ENCODE peak calls at places on chromosomes 12 and 14, in six cellular contexts. M is fibroblast of the aortic adventitia, E is WERI-Rb-1, F is hepatocyte, Y is A673, L is adipocyte. G is an unnamed sample.

GRCh38 chr12:11875414-11875935 is 195.3 kb upstream of the BCL2L14 start:
- DNase-seq in L (no peak), M (peak; percentile 9), E (no peak), Y (peak; percentile 65), F (no peak), G (no peak)

GRCh38 chr12:100877776-100878175 is 83.2 kb downstream of the ANO4 start:
- DNase-seq in F (no peak), L (peak; percentile 5), E (no peak), M (no peak), Y (no peak), G (peak; percentile 7)

GRCh38 chr12:45315462-45315861 is 99.6 kb downstream of the ANO6 start:
- DNase-seq in M (no peak), F (no peak), L (no peak), E (no peak), Y (no peak), G (no peak)

GRCh38 chr14:32710351-32711102 is 228.2 kb upstream of the NPAS3 start:
- DNase-seq in L (no peak), F (no peak), M (peak; percentile 39), Y (no peak), E (no peak), G (peak; percentile 64)

GRCh38 chr12:41052441-41052840 is 135.7 kb upstream of the PDZRN4 start:
- DNase-seq in Y (no peak), L (no peak), E (no peak), F (no peak), M (no peak), G (no peak)

GRCh38 chr12:50017047-50017446 is 8.2 kb downstream of the RACGAP1 start:
- DNase-seq in Y (peak; percentile 65), E (no peak), F (peak; percentile 67), M (peak; percentile 95), L (peak; percentile 56), G (peak; percentile 95)

GRCh38 chr14:65179918-65180724 is 77.8 kb upstream of the MAX start:
- DNase-seq in E (no peak), F (no peak), M (peak; percentile 96), Y (no peak), L (peak; percentile 53), G (peak; percentile 87)

GRCh38 chr12:75471928-75472865 is 8.4 kb upstream of the GLIPR1 start:
- DNase-seq in Y (no peak), M (no peak), E (no peak), F (no peak), L (no peak), G (no peak)

GRCh38 chr14:102066041-102066451 is 20.8 kb downstream of the HSP90AA1 start:
- DNase-seq in Y (no peak), F (no peak), E (no peak), L (no peak), M (no peak), G (no peak)

GRCh38 chr14:22052795-22053194 is 379.2 kb upstream of the OR4E1 start:
- DNase-seq in E (no peak), Y (no peak), F (peak; percentile 14), M (no peak), L (no peak), G (no peak)

GRCh38 chr14:103301512-103302197 is 32.4 kb upstream of the EIF5 start:
- DNase-seq in M (no peak), L (no peak), Y (no peak), F (no peak), E (no peak), G (no peak)

GRCh38 chr12:18160901-18161300 is 70.9 kb upstream of the RERGL start:
- DNase-seq in Y (no peak), L (no peak), M (no peak), E (no peak), F (no peak), G (no peak)

GRCh38 chr12:18165422-18165871 is 75.5 kb upstream of the RERGL start:
- DNase-seq in L (peak; percentile 66), F (peak; percentile 15), Y (no peak), M (peak; percentile 55), E (no peak), G (peak; percentile 81)

GRCh38 chr12:18171571-18171970 is 81.6 kb upstream of the RERGL start:
- DNase-seq in Y (no peak), L (peak; percentile 37), E (no peak), F (no peak), M (peak; percentile 55), G (peak; percentile 23)

GRCh38 chr12:18165889-18166288 is 75.9 kb upstream of the RERGL start:
- DNase-seq in Y (no peak), L (no peak), F (no peak), M (no peak), E (no peak), G (no peak)
- H3K4me3 ChIP-seq in Y (no peak overlapping the region), L (peak overlapping the region; percentile 65), F (no peak overlapping the region), M (no peak overlapping the region), E (no peak overlapping the region), G (no peak overlapping the region)

GRCh38 chr12:120262852-120263724 is 2.4 kb downstream of the PXN start:
- DNase-seq in F (no peak), Y (no peak), M (peak; percentile 47), L (peak; percentile 65), E (no peak), G (no peak)
- H3K4me3 ChIP-seq in F (peak overlapping the region; percentile 4), Y (peak overlapping the region; percentile 80), M (peak overlapping the region; percentile 87), L (peak overlapping the region; percentile 93), E (no peak overlapping the region), G (peak overlapping the region; percentile 88)

GRCh38 chr12:13097526-13097925 is 5.9 kb downstream of the GSG1 start:
- DNase-seq in M (peak; percentile 76), Y (peak; percentile 11), E (no peak), L (peak; percentile 37), F (no peak), G (no peak)
- H3K4me3 ChIP-seq in M (peak overlapping the region; percentile 52), Y (peak overlapping the region; percentile 4), E (no peak overlapping the region), L (peak overlapping the region; percentile 78), F (no peak overlapping the region), G (no peak overlapping the region)

DNA sequence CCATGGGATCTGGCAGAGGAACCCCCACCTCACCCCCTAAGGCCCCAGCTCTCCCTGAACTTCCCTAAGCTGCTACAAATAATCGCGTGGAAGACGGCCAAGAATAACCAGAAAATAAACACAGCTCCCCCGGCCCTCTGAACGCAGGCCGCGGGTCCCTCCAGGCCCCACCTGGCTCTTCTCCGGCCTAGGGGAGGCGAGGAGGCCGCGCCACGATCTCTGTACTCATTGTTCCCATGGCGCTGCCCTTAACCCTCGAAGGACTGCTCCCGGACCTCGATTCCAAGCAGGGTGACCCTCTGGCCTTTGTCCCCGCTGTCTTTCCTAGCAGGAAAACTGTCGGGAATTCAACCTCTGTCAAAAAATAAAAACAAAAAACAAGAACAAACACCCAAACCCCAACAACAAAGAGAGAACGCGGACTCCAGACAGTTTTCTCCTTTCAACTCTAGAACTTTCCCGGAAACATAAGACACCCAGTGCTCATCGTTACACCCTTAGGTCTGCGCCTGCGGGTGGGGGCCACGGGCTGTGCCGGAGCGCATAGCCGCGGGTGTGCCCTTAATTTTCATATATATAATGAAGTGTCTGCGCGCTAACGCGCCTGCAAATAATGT is 34.0 kb upstream of the TBX5 start:
- DNase-seq in M (no peak), E (no peak), Y (no peak), L (no peak), F (peak; percentile 22), G (no peak)
- H3K4me3 ChIP-seq in M (no peak overlapping the region), E (no peak overlapping the region), Y (no peak overlapping the region), L (no peak overlapping the region), F (peak overlapping the region; percentile 5), G (no peak overlapping the region)